ENCODE peak calls at places on chromosomes 3 and 15, in ten cellular contexts. F, Z, L, X, B, W, A, Y, D and T are unnamed samples.

GRCh38 chr15:78565097-78565950 is at the start of gene CHRNA5:
- DNase-seq in F (peak), Z (peak), L (peak), X (peak), B (peak), W (peak), A (peak), Y (no peak), D (peak), T (peak)

GRCh38 chr3:189340680-189341460 is 169.1 kb downstream of the TPRG1 start:
- DNase-seq in F (no peak), Z (no peak), L (no peak), X (no peak), B (no peak), W (no peak), A (no peak), Y (no peak), D (no peak), T (no peak)

GRCh38 chr3:53259427-53260259 is 3.8 kb upstream of the TKT start:
- DNase-seq in F (no peak), Z (no peak), L (no peak), X (no peak), B (no peak), W (no peak), A (no peak), Y (peak), D (no peak), T (no peak)

GRCh38 chr15:81194723-81195122 is 2.0 kb upstream of the IL16 start:
- DNase-seq in F (no peak), Z (no peak), L (no peak), X (no peak), B (no peak), W (no peak), A (no peak), Y (no peak), D (no peak), T (no peak)

GRCh38 chr3:183275418-183275817 is 22.4 kb downstream of the B3GNT5 start:
- DNase-seq in F (no peak), Z (no peak), L (no peak), X (peak), B (no peak), W (no peak), A (peak), Y (no peak), D (no peak), T (no peak)

GRCh38 chr3:60431599-60431958 is 819.7 kb downstream of the FHIT start:
- DNase-seq in F (no peak), Z (no peak), L (peak), X (peak), B (no peak), W (no peak), A (peak), Y (no peak), D (no peak), T (no peak)

GRCh38 chr15:55912982-55913381 is 80.4 kb downstream of the NEDD4 start:
- DNase-seq in F (no peak), Z (no peak), L (no peak), X (no peak), B (no peak), W (no peak), A (no peak), Y (no peak), D (no peak), T (no peak)

GRCh38 chr3:144415492-144415891 is 443.9 kb downstream of the DIPK2A start:
- DNase-seq in F (no peak), Z (no peak), L (no peak), X (no peak), B (no peak), W (no peak), A (no peak), Y (no peak), D (no peak), T (no peak)

GRCh38 chr3:116179091-116179490 is 266.2 kb downstream of the LSAMP start:
- DNase-seq in F (no peak), Z (no peak), L (no peak), X (peak), B (no peak), W (no peak), A (no peak), Y (no peak), D (no peak), T (no peak)

GRCh38 chr3:13841141-13841540 is 38.7 kb downstream of the WNT7A start:
- DNase-seq in F (no peak), Z (no peak), L (no peak), X (no peak), B (no peak), W (no peak), A (no peak), Y (no peak), D (no peak), T (no peak)

GRCh38 chr15:49986326-49986725 is 132.7 kb downstream of the ATP8B4 start:
- DNase-seq in F (no peak), Z (no peak), L (no peak), X (no peak), B (no peak), W (no peak), A (no peak), Y (no peak), D (no peak), T (no peak)

GRCh38 chr3:117036259-117036799 is 326.8 kb downstream of the TUSC7 start:
- DNase-seq in F (peak), Z (no peak), L (no peak), X (peak), B (no peak), W (no peak), A (no peak), Y (peak), D (peak), T (no peak)

GRCh38 chr15:33179874-33180273 is 14.6 kb downstream of the FMN1 start:
- DNase-seq in F (no peak), Z (no peak), L (no peak), X (no peak), B (no peak), W (no peak), A (no peak), Y (no peak), D (no peak), T (no peak)

GRCh38 chr3:8519156-8519555 is 17.5 kb downstream of the LMCD1 start:
- DNase-seq in F (peak), Z (no peak), L (no peak), X (peak), B (no peak), W (no peak), A (no peak), Y (no peak), D (no peak), T (no peak)

GRCh38 chr3:187243933-187244564 is 46.8 kb downstream of the RTP1 start:
- DNase-seq in F (no peak), Z (no peak), L (no peak), X (peak), B (no peak), W (no peak), A (no peak), Y (no peak), D (no peak), T (no peak)

GRCh38 chr3:163707659-163708058 is 1370.6 kb downstream of the SI start:
- DNase-seq in F (no peak), Z (no peak), L (no peak), X (no peak), B (no peak), W (no peak), A (no peak), Y (no peak), D (no peak), T (no peak)

GRCh38 chr3:143247007-143247563 is 127.5 kb downstream of the CHST2 start:
- DNase-seq in F (no peak), Z (no peak), L (no peak), X (no peak), B (no peak), W (no peak), A (no peak), Y (no peak), D (no peak), T (no peak)

GRCh38 chr3:51354766-51355615 is 30.1 kb upstream of the MANF start:
- DNase-seq in F (no peak), Z (no peak), L (no peak), X (no peak), B (no peak), W (no peak), A (no peak), Y (no peak), D (no peak), T (no peak)

GRCh38 chr3:111768571-111769100 is 90.4 kb upstream of the PHLDB2 start:
- DNase-seq in F (peak), Z (no peak), L (no peak), X (peak), B (no peak), W (no peak), A (no peak), Y (no peak), D (no peak), T (no peak)

GRCh38 chr3:109806929-109807328 is 469.6 kb upstream of the DPPA4 start:
- DNase-seq in F (peak), Z (peak), L (no peak), X (peak), B (peak), W (peak), A (peak), Y (no peak), D (no peak), T (no peak)

GRCh38 chr15:59186501-59186900 is 20.1 kb upstream of the LDHAL6B start:
- DNase-seq in F (peak), Z (no peak), L (no peak), X (peak), B (no peak), W (no peak), A (no peak), Y (no peak), D (no peak), T (no peak)

GRCh38 chr3:12440927-12441326 is 43.4 kb upstream of the TSEN2 start:
- DNase-seq in F (no peak), Z (no peak), L (no peak), X (peak), B (no peak), W (no peak), A (no peak), Y (no peak), D (no peak), T (peak)

GRCh38 chr3:190586631-190587000 is 72.7 kb downstream of the IL1RAP start:
- DNase-seq in F (peak), Z (peak), L (no peak), X (peak), B (peak), W (no peak), A (peak), Y (no peak), D (no peak), T (no peak)

GRCh38 chr3:98058244-98058960 is 23.3 kb upstream of the GABRR3 start:
- DNase-seq in F (no peak), Z (no peak), L (no peak), X (no peak), B (no peak), W (no peak), A (no peak), Y (no peak), D (no peak), T (no peak)

GRCh38 chr3:189572249-189572648 is 58.9 kb upstream of the TP63 start:
- DNase-seq in F (no peak), Z (no peak), L (no peak), X (no peak), B (no peak), W (no peak), A (no peak), Y (no peak), D (no peak), T (no peak)

GRCh38 chr3:104763007-104763406 is 603.7 kb upstream of the ALCAM start:
- DNase-seq in F (peak), Z (no peak), L (no peak), X (peak), B (no peak), W (no peak), A (no peak), Y (peak), D (no peak), T (no peak)

GRCh38 chr3:124772081-124772831 is 42.0 kb downstream of the UMPS start:
- DNase-seq in F (peak), Z (no peak), L (no peak), X (peak), B (no peak), W (no peak), A (no peak), Y (peak), D (no peak), T (peak)

GRCh38 chr3:58059349-58060321 is 51.4 kb downstream of the FLNB start:
- DNase-seq in F (peak), Z (no peak), L (no peak), X (peak), B (no peak), W (no peak), A (no peak), Y (no peak), D (peak), T (no peak)